ENCODE peak calls at places on chromosomes 16 and 17, in ten cellular contexts. E is aorta; V is T-helper 1 cell; W is activated CD4-positive, CD25-positive, alpha-beta regulatory T cell; C is dorsolateral prefrontal cortex; I is ACHN; Q is GM03348; G is Calu3; M is amniotic epithelial cell; R is stimulated activated CD4-positive, alpha-beta T cell treated with anti-CD3 and anti-CD28 coated beads, Interleukin-15, amount 100 ng/mL, for 24 hours. K is an unnamed sample.

GRCh38 chr17:68961204-68961893 is 6.2 kb upstream of the ABCA8 start:
- DNase-seq in E (no peak), V (no peak), W (no peak), C (peak; percentile 55), I (no peak), Q (no peak), G (no peak), M (no peak), R (no peak), K (no peak)

GRCh38 chr17:35694906-35695305 is 36.5 kb upstream of the RASL10B start:
- DNase-seq in E (no peak), V (no peak), W (no peak), C (no peak), I (no peak), Q (no peak), G (no peak), M (no peak), R (no peak), K (no peak)

GRCh38 chr16:88367560-88367959 is 15.2 kb upstream of the ZNF469 start:
- DNase-seq in E (no peak), V (no peak), W (no peak), C (peak; percentile 30), I (no peak), Q (no peak), G (no peak), M (no peak), R (no peak), K (no peak)

GRCh38 chr16:31215287-31216115 is 1.4 kb downstream of the PYDC1 start:
- DNase-seq in E (peak; percentile 73), V (no peak), W (no peak), C (peak; percentile 61), I (peak; percentile 71), Q (peak; percentile 96), G (peak; percentile 66), M (peak; percentile 70), R (peak; percentile 40), K (peak; percentile 50)

GRCh38 chr16:65662236-65662635 is 540.4 kb upstream of the CDH11 start:
- DNase-seq in E (no peak), V (no peak), W (no peak), C (no peak), I (no peak), Q (no peak), G (no peak), M (no peak), R (no peak), K (no peak)

GRCh38 chr17:68431661-68432071 is 25.6 kb downstream of the WIPI1 start:
- DNase-seq in E (no peak), V (peak; percentile 23), W (no peak), C (no peak), I (peak; percentile 29), Q (no peak), G (no peak), M (peak; percentile 47), R (peak; percentile 62), K (peak; percentile 13)

GRCh38 chr17:2266045-2266864 is 37.3 kb downstream of the SMG6 start:
- DNase-seq in E (no peak), V (peak; percentile 75), W (peak; percentile 48), C (no peak), I (no peak), Q (no peak), G (no peak), M (peak; percentile 50), R (peak; percentile 91), K (no peak)

GRCh38 chr17:82334622-82335394 is 1.2 kb upstream of the SECTM1 start:
- DNase-seq in E (peak; percentile 58), V (no peak), W (no peak), C (no peak), I (peak; percentile 33), Q (peak; percentile 46), G (no peak), M (no peak), R (no peak), K (no peak)

GRCh38 chr16:5214466-5214865 is 116.9 kb upstream of the EEF2KMT start:
- DNase-seq in E (no peak), V (no peak), W (no peak), C (no peak), I (no peak), Q (no peak), G (no peak), M (no peak), R (no peak), K (no peak)

GRCh38 chr16:11401161-11402050 is 56.1 kb downstream of the RMI2 start:
- DNase-seq in E (peak; percentile 40), V (no peak), W (no peak), C (peak; percentile 35), I (no peak), Q (no peak), G (peak; percentile 53), M (no peak), R (no peak), K (peak; percentile 77)

GRCh38 chr17:50101346-50102163 is 6.4 kb downstream of the PDK2 start:
- DNase-seq in E (peak; percentile 47), V (no peak), W (no peak), C (no peak), I (peak; percentile 38), Q (no peak), G (peak; percentile 45), M (peak; percentile 74), R (no peak), K (no peak)

GRCh38 chr16:85104821-85105391 is 7.4 kb downstream of the CIBAR2 start:
- DNase-seq in E (no peak), V (no peak), W (no peak), C (no peak), I (no peak), Q (no peak), G (no peak), M (no peak), R (no peak), K (no peak)

GRCh38 chr16:734208-734980 is 6.4 kb downstream of the CIAO3 start:
- DNase-seq in E (no peak), V (no peak), W (no peak), C (peak; percentile 61), I (no peak), Q (no peak), G (no peak), M (no peak), R (no peak), K (no peak)

GRCh38 chr17:15502315-15503112 is 35.1 kb upstream of the CDRT4 start:
- DNase-seq in E (peak; percentile 95), V (peak; percentile 24), W (peak; percentile 16), C (peak; percentile 88), I (peak; percentile 71), Q (peak; percentile 95), G (peak; percentile 74), M (peak; percentile 52), R (peak; percentile 88), K (peak; percentile 82)

GRCh38 chr16:55567382-55567781 is 898 bp downstream of the CAPNS2 start:
- DNase-seq in E (no peak), V (no peak), W (no peak), C (no peak), I (no peak), Q (peak; percentile 36), G (no peak), M (peak; percentile 80), R (no peak), K (no peak)